ENCODE peak calls at places on chromosomes 4 and X, in nine cellular contexts. A is Peyer's patch, O is brain microvascular endothelial cell, B is H9, S is lower lobe of right lung, L is suprapubic skin, H is MM.1S, E is body of pancreas, R is uterus. I is an unnamed sample.

GRCh38 chr4:184387351-184387750 is 87.0 kb downstream of the IRF2 start:
- DNase-seq in A (peak; percentile 59), L (no peak), B (no peak), E (no peak), H (no peak), S (no peak), R (no peak), O (no peak), I (no peak)

GRCh38 chr4:48813984-48814383 is 16.9 kb upstream of the OCIAD1 start:
- DNase-seq in E (no peak), R (no peak), B (no peak), S (no peak), A (no peak), H (peak; percentile 94), O (no peak), L (no peak), I (no peak)

GRCh38 chr4:30753316-30753715 is 33.1 kb downstream of the PCDH7 start:
- DNase-seq in E (no peak), A (no peak), B (no peak), L (no peak), H (no peak), O (no peak), S (no peak), R (no peak), I (no peak)

GRCh38 chr4:121025540-121025939 is 46.8 kb downstream of the NDNF start:
- DNase-seq in A (no peak), S (no peak), L (no peak), H (no peak), B (no peak), O (no peak), E (no peak), R (no peak), I (no peak)

GRCh38 chr4:90127223-90127705 is at the start of gene CCSER1:
- DNase-seq in S (peak; percentile 89), E (peak; percentile 85), O (no peak), R (peak; percentile 68), A (peak; percentile 92), B (peak; percentile 61), L (peak; percentile 81), H (peak; percentile 88), I (peak; percentile 4)

GRCh38 chr4:94339779-94340178 is 2.9 kb downstream of the HPGDS start:
- DNase-seq in O (no peak), R (no peak), L (no peak), A (no peak), H (no peak), B (no peak), E (no peak), S (no peak), I (no peak)

GRCh38 chrX:77451041-77451440 is 3.9 kb downstream of the FGF16 start:
- DNase-seq in A (no peak), R (no peak), L (no peak), B (no peak), S (no peak), E (no peak), O (peak; percentile 43), H (no peak), I (no peak)

GRCh38 chrX:111492085-111492484 is 19.4 kb upstream of the SERTM2 start:
- DNase-seq in L (no peak), B (no peak), E (no peak), O (no peak), R (no peak), S (no peak), A (no peak), H (no peak), I (no peak)

GRCh38 chrX:39361736-39362135 is 560.5 kb downstream of the MID1IP1 start:
- DNase-seq in B (no peak), H (no peak), L (no peak), A (no peak), E (no peak), R (no peak), S (no peak), O (no peak), I (no peak)

GRCh38 chrX:52576474-52576873 is 59.6 kb upstream of the XAGE1B start:
- DNase-seq in E (no peak), H (no peak), L (no peak), O (no peak), S (no peak), B (no peak), R (no peak), A (no peak), I (no peak)

GRCh38 chrX:135625995-135626394 is 87.4 kb upstream of the CT45A1 start:
- DNase-seq in R (no peak), S (no peak), L (no peak), B (no peak), H (no peak), A (no peak), O (no peak), E (no peak), I (no peak)

GRCh38 chr4:35963969-35964515 is 280.3 kb downstream of the ARAP2 start:
- DNase-seq in L (no peak), E (no peak), H (no peak), S (no peak), R (no peak), O (no peak), A (no peak), B (no peak), I (no peak)

GRCh38 chr4:42654606-42655005 is 2.3 kb downstream of the ATP8A1 start:
- DNase-seq in L (no peak), O (peak; percentile 56), R (no peak), A (peak; percentile 59), S (no peak), B (no peak), H (no peak), E (peak; percentile 40), I (no peak)

GRCh38 chr4:77745792-77746191 is 73.4 kb downstream of the CNOT6L start:
- DNase-seq in E (no peak), O (no peak), S (no peak), A (no peak), H (no peak), L (no peak), R (no peak), B (no peak), I (no peak)

GRCh38 chrX:11363069-11363594 is 69.9 kb downstream of the AMELX start:
- DNase-seq in S (no peak), H (peak; percentile 94), L (no peak), B (no peak), E (no peak), A (peak; percentile 56), O (no peak), R (no peak), I (no peak)

GRCh38 chr4:19748911-19749473 is 502.7 kb upstream of the SLIT2 start:
- DNase-seq in A (no peak), R (peak; percentile 14), H (no peak), S (no peak), O (no peak), L (no peak), B (no peak), E (no peak), I (no peak)

GRCh38 chr4:82479562-82479961 is 49.2 kb downstream of the ENOPH1 start:
- DNase-seq in B (no peak), L (no peak), R (no peak), A (no peak), O (no peak), E (no peak), S (no peak), H (no peak), I (no peak)

GRCh38 chrX:41499984-41500383 is 52.8 kb downstream of the NYX start:
- DNase-seq in B (no peak), A (no peak), L (no peak), H (no peak), E (no peak), O (no peak), R (no peak), S (no peak), I (no peak)

DNA sequence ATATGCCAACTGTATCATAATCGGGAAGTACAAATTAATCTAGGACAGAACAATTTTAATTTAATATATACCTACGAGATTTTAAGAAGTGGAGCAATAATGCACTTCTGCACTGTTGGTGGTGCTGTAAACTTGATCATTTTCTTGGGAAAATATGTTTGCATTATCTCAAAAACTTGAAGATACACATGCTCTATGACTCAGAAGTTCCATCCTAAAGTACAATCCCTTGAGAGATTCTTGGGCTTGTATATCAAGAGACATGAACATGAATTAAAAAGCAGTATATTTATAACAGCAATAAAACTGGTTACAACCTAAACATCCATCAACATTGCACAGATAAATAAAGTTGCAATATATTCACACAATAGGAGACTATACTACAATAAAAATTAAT is 168.8 kb downstream of the CLCN4 start:
- DNase-seq in R (no peak), S (no peak), L (no peak), H (no peak), A (no peak), B (no peak), E (no peak), O (peak; percentile 7), I (no peak)
- TF ChIP-seq CTCF in R (no peak), S (no peak), L (no peak), H (no peak), A (no peak), B (no peak), E (no peak), O (no peak), I (no peak)

DNA sequence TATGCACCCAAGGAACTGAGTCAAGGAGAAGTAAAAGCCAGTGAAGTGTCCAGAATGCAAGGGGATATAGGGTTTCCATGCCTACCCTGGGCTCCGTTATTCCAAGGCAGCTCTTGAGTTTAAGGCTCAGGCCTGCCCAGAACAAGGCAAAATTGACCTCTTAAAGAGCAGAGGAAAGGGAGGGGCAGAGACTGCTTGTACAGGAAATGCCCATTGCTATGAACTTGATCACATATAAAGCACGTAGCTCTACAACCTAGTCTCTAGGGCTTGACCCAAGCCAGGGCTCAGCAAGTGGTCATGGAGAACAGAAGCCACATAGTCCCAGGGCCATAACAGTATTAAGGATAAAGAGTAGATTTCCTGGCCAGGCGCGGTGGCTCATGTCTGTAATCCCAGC is 58.2 kb upstream of the MSN start:
- DNase-seq in S (no peak), L (no peak), H (no peak), O (no peak), R (no peak), B (no peak), E (no peak), A (no peak), I (no peak)
- H3K27me3 ChIP-seq in S (no peaks in the 10 kb centered on the region), L (no peaks in the 10 kb centered on the region), H (no peaks in the 10 kb centered on the region), O (no peaks in the 10 kb centered on the region), R (no peaks in the 10 kb centered on the region), B (no peaks in the 10 kb centered on the region), E (no peaks in the 10 kb centered on the region), A (no peaks in the 10 kb centered on the region), I (no peaks in the 10 kb centered on the region)

GRCh38 chr4:105471566-105472176 is 2.2 kb downstream of the PPA2 start:
- DNase-seq in B (peak; percentile 73), A (peak; percentile 87), E (peak; percentile 72), L (peak; percentile 75), O (peak; percentile 76), R (peak; percentile 49), H (peak; percentile 81), S (no peak), I (peak; percentile 52)
- H3K27ac ChIP-seq in B (no peak overlapping the region), A (peak overlapping the region; percentile 100), E (no peak overlapping the region), L (peak overlapping the region; percentile 97), O (no peak overlapping the region), R (peak overlapping the region; percentile 98), H (peak overlapping the region; percentile 97), S (peak overlapping the region; percentile 98), I (no peak overlapping the region)

GRCh38 chrX:106680716-106681115 is 45.8 kb upstream of the RNF128 start:
- DNase-seq in O (no peak), S (no peak), B (no peak), L (no peak), E (no peak), R (no peak), A (no peak), H (no peak), I (no peak)

DNA sequence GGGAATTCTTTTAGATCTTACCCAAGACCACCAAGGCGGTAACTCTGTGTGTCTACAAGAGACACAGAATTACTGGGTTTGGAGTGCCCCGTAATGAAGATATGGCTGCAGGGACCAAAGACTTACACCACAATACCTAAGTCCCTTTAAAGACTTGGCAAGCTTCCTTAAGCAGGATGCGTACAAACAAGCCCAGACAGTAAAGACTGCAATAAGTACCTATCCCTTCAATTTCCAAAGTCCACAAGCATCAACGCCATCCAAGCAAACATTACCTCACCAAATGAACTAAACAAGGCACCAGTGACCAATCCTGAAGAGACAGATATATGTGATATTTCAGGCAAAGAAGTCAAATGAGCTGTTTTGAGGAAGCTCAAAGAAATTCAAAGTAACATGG is 42.3 kb upstream of the RNF128 start:
- DNase-seq in L (no peak), E (no peak), O (no peak), H (no peak), B (no peak), A (no peak), R (no peak), S (no peak), I (no peak)
- TF ChIP-seq CTCF in L (no peak), E (no peak), O (no peak), H (no peak), B (no peak), A (no peak), R (no peak), S (no peak), I (no peak)

I was measured in CD4-positive, alpha-beta T cell.